ENCODE peak calls at places on chromosomes 5 and 9, in eight cellular contexts. R is iris pigment epithelial cell; G is AG04450; E is stimulated activated CD4-positive, alpha-beta T cell treated with anti-CD3 and anti-CD28 coated beads, Interleukin-2, amount 100 ng/mL, for 24 hours; Z is NCI-H2171 treated with DMSO at 0.1 percent for 48 hours; D is head of caudate nucleus; K is stimulated activated CD8-positive, alpha-beta memory T cell treated with anti-CD3 and anti-CD28 coated beads, Interleukin-2, amount 100 ng/mL, for 48 hours; Q is uterus. T is an unnamed sample.
A peak's percentile ranks its signal among the peaks of the same experiment; 100 is the strongest.

GRCh38 chr9:652896-653295 is 188.6 kb upstream of the DMRT1 start:
- DNase-seq in D (no peak), E (no peak), K (no peak), R (peak; percentile 16), Q (no peak), G (no peak), Z (no peak), T (no peak)

GRCh38 chr9:134913713-134914500 is 3.8 kb downstream of the FCN1 start:
- DNase-seq in K (no peak), Z (no peak), E (peak; percentile 13), Q (no peak), R (no peak), G (no peak), D (peak; percentile 24), T (no peak)

GRCh38 chr5:123582570-123583293 is 70.8 kb downstream of the CSNK1G3 start:
- DNase-seq in Q (no peak), D (no peak), E (no peak), Z (no peak), K (no peak), R (peak; percentile 70), G (no peak), T (no peak)

GRCh38 chr5:16665611-16666010 is 48.8 kb upstream of the RETREG1 start:
- DNase-seq in D (no peak), Q (no peak), G (peak; percentile 10), E (no peak), K (no peak), R (no peak), Z (no peak), T (no peak)

GRCh38 chr9:136190656-136191548 is 14.0 kb downstream of the LHX3 start:
- DNase-seq in Z (no peak), G (no peak), Q (no peak), K (no peak), D (no peak), R (no peak), E (no peak), T (no peak)

GRCh38 chr9:72925126-72925810 is 27.6 kb downstream of the ALDH1A1 start:
- DNase-seq in Z (no peak), R (no peak), E (no peak), G (no peak), Q (no peak), D (no peak), K (no peak), T (no peak)

GRCh38 chr5:133552925-133553525 is 59.3 kb downstream of the FSTL4 start:
- DNase-seq in K (peak; percentile 48), R (peak; percentile 51), D (peak; percentile 73), G (no peak), Q (no peak), E (peak; percentile 67), Z (no peak), T (peak; percentile 4)

GRCh38 chr5:371811-372555 is 50.5 kb downstream of the AHRR start:
- DNase-seq in G (no peak), K (no peak), D (peak; percentile 13), Z (peak; percentile 63), R (no peak), Q (no peak), E (peak; percentile 18), T (peak; percentile 53)

T was measured in foreskin fibroblast.